ENCODE peak calls at places on chromosomes 7 and 10, in five cellular contexts. H is NCI-H1694 treated with DMSO at 0.1 percent for 48 hours, P is GM12865, O is glutamatergic neuron, M is choroid plexus epithelial cell. C is an unnamed sample.

GRCh38 chr7:34165927-34166550 is 260.7 kb downstream of the BMPER start:
- DNase-seq in H (no peak), P (peak), O (no peak), M (peak), C (peak)

GRCh38 chr7:50415844-50416243 is 34.3 kb downstream of the FIGNL1 start:
- DNase-seq in H (no peak), P (no peak), O (no peak), M (no peak), C (no peak)

GRCh38 chr10:63614371-63614891 is 93.2 kb downstream of the REEP3 start:
- DNase-seq in H (peak), P (no peak), O (peak), M (peak), C (peak)

GRCh38 chr7:32890553-32891045 is 961 bp downstream of the KBTBD2 start:
- DNase-seq in H (peak), P (peak), O (no peak), M (peak), C (peak)

GRCh38 chr10:8056891-8057331 is 2.4 kb downstream of the GATA3 start:
- DNase-seq in H (no peak), P (peak), O (no peak), M (no peak), C (no peak)

GRCh38 chr10:35372329-35372728 is 36.0 kb downstream of the CCNY start:
- DNase-seq in H (no peak), P (no peak), O (no peak), M (no peak), C (no peak)

GRCh38 chr7:123054357-123055133 is 59.0 kb upstream of the TAS2R16 start:
- DNase-seq in H (no peak), P (peak), O (no peak), M (peak), C (no peak)

GRCh38 chr7:70640266-70640833 is 491.6 kb upstream of the GALNT17 start:
- DNase-seq in H (no peak), P (no peak), O (no peak), M (peak), C (no peak)

GRCh38 chr10:58593008-58593407 is 80.3 kb downstream of the BICC1 start:
- DNase-seq in H (no peak), P (no peak), O (no peak), M (no peak), C (no peak)

GRCh38 chr10:17286562-17287089 is 58.6 kb downstream of the VIM start:
- DNase-seq in H (no peak), P (no peak), O (no peak), M (no peak), C (no peak)

GRCh38 chr10:59748834-59749233 is 4.4 kb downstream of the MRLN start:
- DNase-seq in H (no peak), P (peak), O (no peak), M (no peak), C (no peak)

GRCh38 chr7:151880688-151881087 is 3.8 kb upstream of the PRKAG2 start:
- DNase-seq in H (no peak), P (no peak), O (no peak), M (no peak), C (no peak)

GRCh38 chr7:127252736-127253288 is at the start of gene GRM8:
- DNase-seq in H (peak), P (no peak), O (peak), M (peak), C (no peak)

GRCh38 chr7:1979591-1980560 is 252.9 kb downstream of the MAD1L1 start:
- DNase-seq in H (no peak), P (peak), O (no peak), M (no peak), C (no peak)

GRCh38 chr10:92575961-92576360 is 2.1 kb upstream of the IDE start:
- DNase-seq in H (no peak), P (no peak), O (no peak), M (peak), C (no peak)

GRCh38 chr10:103859161-103860141 is 4.1 kb upstream of the SH3PXD2A start:
- DNase-seq in H (peak), P (peak), O (peak), M (peak), C (peak)

GRCh38 chr10:87931836-87932230 is 68.4 kb downstream of the PTEN start:
- DNase-seq in H (no peak), P (no peak), O (no peak), M (no peak), C (no peak)

GRCh38 chr7:16905300-16906044 is 23.7 kb upstream of the AGR3 start:
- DNase-seq in H (no peak), P (no peak), O (no peak), M (peak), C (no peak)

GRCh38 chr7:77544523-77544922 is 7.4 kb downstream of the PTPN12 start:
- DNase-seq in H (no peak), P (no peak), O (no peak), M (no peak), C (no peak)

GRCh38 chr10:12431453-12432101 is 82.2 kb downstream of the CAMK1D start:
- DNase-seq in H (no peak), P (no peak), O (no peak), M (no peak), C (no peak)

GRCh38 chr10:92111336-92111939 is 179.4 kb downstream of the CPEB3 start:
- DNase-seq in H (no peak), P (no peak), O (no peak), M (no peak), C (no peak)

GRCh38 chr10:119652361-119652760 is 1.2 kb downstream of the BAG3 start:
- DNase-seq in H (peak), P (peak), O (no peak), M (peak), C (no peak)

GRCh38 chr7:47937065-47937687 is 11.1 kb downstream of the PKD1L1 start:
- DNase-seq in H (no peak), P (peak), O (no peak), M (peak), C (no peak)

GRCh38 chr10:9188022-9188810 is 1133.7 kb downstream of the GATA3 start:
- DNase-seq in H (no peak), P (no peak), O (no peak), M (no peak), C (no peak)

GRCh38 chr10:97335188-97335619 is 675 bp upstream of the FRAT2 start:
- DNase-seq in H (no peak), P (no peak), O (no peak), M (no peak), C (no peak)

GRCh38 chr10:125152646-125153368 is 7.6 kb downstream of the CTBP2 start:
- DNase-seq in H (no peak), P (no peak), O (no peak), M (peak), C (no peak)

GRCh38 chr7:114942443-114943175 is 20.7 kb downstream of the MDFIC start:
- DNase-seq in H (no peak), P (no peak), O (no peak), M (no peak), C (no peak)

GRCh38 chr7:150368098-150368883 is at the start of gene REPIN1:
- DNase-seq in H (peak), P (peak), O (peak), M (peak), C (peak)

GRCh38 chr10:23171232-23171876 is 20.8 kb upstream of the PTF1A start:
- DNase-seq in H (no peak), P (no peak), O (no peak), M (peak), C (no peak)

GRCh38 chr10:60363187-60363586 is 26.5 kb downstream of the ANK3 start:
- DNase-seq in H (no peak), P (no peak), O (no peak), M (no peak), C (no peak)

GRCh38 chr10:308101-308500 is 172.8 kb downstream of the ZMYND11 start:
- DNase-seq in H (no peak), P (peak), O (no peak), M (no peak), C (no peak)

C was measured in DMS 273 treated with DMSO at 0.1 percent for 48 hours.